ENCODE peak calls at places on chromosome 17, in eight cellular contexts. G, J, Y, N, B, S, H and U are unnamed samples.

GRCh38 chr17:33291248-33292183 is 1.6 kb downstream of the ASIC2 start:
- DNase-seq in G (no peak), J (no peak), Y (no peak), N (peak), B (peak), S (peak), H (no peak), U (no peak)

GRCh38 chr17:80294210-80294609 is 33.6 kb downstream of the RNF213 start:
- DNase-seq in G (no peak), J (no peak), Y (no peak), N (peak), B (no peak), S (no peak), H (no peak), U (no peak)

GRCh38 chr17:67575325-67575724 is 142.4 kb upstream of the NOL11 start:
- DNase-seq in G (no peak), J (no peak), Y (no peak), N (no peak), B (no peak), S (no peak), H (peak), U (no peak)

GRCh38 chr17:17204041-17204591 is 2.0 kb downstream of the PLD6 start:
- DNase-seq in G (no peak), J (no peak), Y (no peak), N (no peak), B (no peak), S (no peak), H (no peak), U (no peak)

GRCh38 chr17:9557846-9558245 is 17.8 kb downstream of the STX8 start:
- DNase-seq in G (no peak), J (no peak), Y (no peak), N (no peak), B (no peak), S (no peak), H (no peak), U (no peak)

GRCh38 chr17:82911822-82912221 is 72.0 kb upstream of the ZNF750 start:
- DNase-seq in G (no peak), J (no peak), Y (no peak), N (no peak), B (no peak), S (no peak), H (no peak), U (no peak)

GRCh38 chr17:34852614-34853013 is 108.6 kb downstream of the CCT6B start:
- DNase-seq in G (no peak), J (no peak), Y (no peak), N (no peak), B (no peak), S (peak), H (no peak), U (no peak)

GRCh38 chr17:42623732-42624596 is 14.5 kb downstream of the TUBG1 start:
- DNase-seq in G (no peak), J (no peak), Y (no peak), N (no peak), B (peak), S (peak), H (no peak), U (no peak)

GRCh38 chr17:28317965-28318758 is 838 bp upstream of the TMEM97 start:
- DNase-seq in G (no peak), J (no peak), Y (no peak), N (peak), B (peak), S (no peak), H (no peak), U (no peak)

GRCh38 chr17:50047488-50048126 is 8.3 kb upstream of the ITGA3 start:
- DNase-seq in G (no peak), J (no peak), Y (peak), N (no peak), B (no peak), S (peak), H (no peak), U (no peak)

GRCh38 chr17:50685691-50686493 is 21.8 kb downstream of the ANKRD40 start:
- DNase-seq in G (no peak), J (no peak), Y (no peak), N (no peak), B (no peak), S (no peak), H (no peak), U (no peak)

GRCh38 chr17:17467720-17468119 is 9.1 kb upstream of the MED9 start:
- DNase-seq in G (no peak), J (no peak), Y (no peak), N (no peak), B (no peak), S (peak), H (no peak), U (no peak)

GRCh38 chr17:57517519-57518342 is 227.4 kb downstream of the CCDC182 start:
- DNase-seq in G (no peak), J (no peak), Y (no peak), N (peak), B (no peak), S (peak), H (no peak), U (no peak)

GRCh38 chr17:31523862-31524730 is 132.6 kb downstream of the RAB11FIP4 start:
- DNase-seq in G (no peak), J (no peak), Y (no peak), N (no peak), B (no peak), S (no peak), H (no peak), U (no peak)

GRCh38 chr17:32610027-32610650 is 123.3 kb downstream of the CDK5R1 start:
- DNase-seq in G (no peak), J (no peak), Y (no peak), N (no peak), B (no peak), S (no peak), H (no peak), U (no peak)

GRCh38 chr17:72176902-72177660 is 56.3 kb downstream of the SOX9 start:
- DNase-seq in G (no peak), J (no peak), Y (peak), N (no peak), B (no peak), S (no peak), H (no peak), U (no peak)

GRCh38 chr17:37608369-37609169 is 649 bp downstream of the SYNRG start:
- DNase-seq in G (no peak), J (no peak), Y (peak), N (peak), B (peak), S (peak), H (no peak), U (no peak)

GRCh38 chr17:46154151-46154816 is 38.9 kb downstream of the KANSL1 start:
- DNase-seq in G (peak), J (no peak), Y (peak), N (no peak), B (peak), S (no peak), H (no peak), U (peak)

GRCh38 chr17:76405967-76406647 is 21.7 kb downstream of the SPHK1 start:
- DNase-seq in G (no peak), J (no peak), Y (no peak), N (no peak), B (no peak), S (no peak), H (no peak), U (no peak)

GRCh38 chr17:81299846-81300585 is 4.9 kb upstream of the SLC38A10 start:
- DNase-seq in G (no peak), J (no peak), Y (no peak), N (no peak), B (no peak), S (no peak), H (no peak), U (no peak)

GRCh38 chr17:30222741-30223175 is 12.7 kb downstream of the SLC6A4 start:
- DNase-seq in G (no peak), J (no peak), Y (no peak), N (no peak), B (no peak), S (no peak), H (no peak), U (no peak)

GRCh38 chr17:48728232-48729231 is at the start of gene HOXB13:
- DNase-seq in G (peak), J (no peak), Y (peak), N (peak), B (peak), S (peak), H (no peak), U (no peak)

GRCh38 chr17:5883775-5884665 is 186.2 kb upstream of the WSCD1 start:
- DNase-seq in G (no peak), J (peak), Y (no peak), N (peak), B (no peak), S (no peak), H (no peak), U (no peak)

GRCh38 chr17:28033972-28034714 is 8.3 kb upstream of the NLK start:
- DNase-seq in G (no peak), J (no peak), Y (peak), N (no peak), B (no peak), S (peak), H (no peak), U (no peak)

DNA sequence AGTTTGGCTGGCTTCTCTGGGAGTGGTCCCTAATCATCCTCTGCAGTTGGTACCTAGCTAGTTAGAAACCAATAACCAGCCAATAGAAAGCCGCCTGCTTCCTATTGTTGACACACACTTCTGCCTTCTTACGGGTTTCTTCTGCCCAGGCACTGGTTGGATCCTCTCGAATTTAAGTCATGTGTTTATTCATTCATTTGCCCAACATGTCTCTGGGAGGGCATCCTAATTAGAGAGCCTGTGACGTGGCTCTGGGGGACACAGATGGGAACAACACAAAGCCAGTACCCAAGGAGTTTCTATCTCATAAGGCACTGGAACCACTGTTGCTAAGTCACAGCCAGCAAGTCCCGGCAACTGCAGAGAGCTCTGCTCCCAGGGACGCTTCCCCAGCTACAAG is 300.7 kb upstream of the TNRC6C start:
- DNase-seq in G (no peak), J (no peak), Y (no peak), N (no peak), B (no peak), S (no peak), H (no peak), U (no peak)
- H3K27ac ChIP-seq in G (no peak), J (no peak), Y (no peak), N (no peak), B (no peak), S (no peak), H (no peak), U (no peak)

DNA sequence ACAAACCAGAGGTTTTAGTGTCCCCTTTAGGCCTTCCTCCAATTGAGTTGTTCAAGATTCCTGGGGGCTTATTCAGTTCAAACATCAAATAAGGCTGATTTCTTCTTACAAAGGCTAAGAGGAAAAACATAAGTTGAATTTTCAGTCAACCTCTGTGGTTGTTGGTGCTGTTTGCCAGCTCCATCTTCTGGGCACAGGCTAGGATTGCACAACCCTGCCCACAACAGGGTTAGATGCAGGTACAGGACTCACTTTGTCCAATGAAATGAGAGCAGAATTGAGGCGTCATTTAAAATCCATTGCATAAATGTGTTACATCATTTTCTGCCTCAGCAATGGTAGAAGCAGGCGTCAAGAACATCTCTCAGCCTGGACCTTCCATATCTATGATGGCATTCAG is 173.3 kb downstream of the PMP22 start:
- DNase-seq in G (no peak), J (no peak), Y (no peak), N (no peak), B (no peak), S (peak), H (no peak), U (no peak)
- H3K27ac ChIP-seq in G (no peak), J (no peak), Y (no peak), N (no peak), B (no peak), S (no peak), H (no peak), U (no peak)

GRCh38 chr17:39792523-39793221 is 54.9 kb downstream of the GRB7 start:
- DNase-seq in G (no peak), J (no peak), Y (no peak), N (no peak), B (peak), S (no peak), H (no peak), U (no peak)
- H3K27ac ChIP-seq in G (peak), J (no peak), Y (no peak), N (no peak), B (peak), S (no peak), H (peak), U (no peak)

GRCh38 chr17:40522250-40522960 is 21.0 kb upstream of the TNS4 start:
- DNase-seq in G (no peak), J (no peak), Y (no peak), N (peak), B (no peak), S (no peak), H (no peak), U (no peak)

GRCh38 chr17:40518401-40519088 is 17.1 kb upstream of the TNS4 start:
- DNase-seq in G (no peak), J (no peak), Y (no peak), N (peak), B (no peak), S (peak), H (no peak), U (no peak)

GRCh38 chr17:40519089-40519775 is 17.8 kb upstream of the TNS4 start:
- DNase-seq in G (no peak), J (no peak), Y (no peak), N (peak), B (no peak), S (no peak), H (no peak), U (no peak)

GRCh38 chr17:40522961-40523310 is 21.5 kb upstream of the TNS4 start:
- DNase-seq in G (no peak), J (no peak), Y (no peak), N (peak), B (no peak), S (no peak), H (no peak), U (no peak)

DNA sequence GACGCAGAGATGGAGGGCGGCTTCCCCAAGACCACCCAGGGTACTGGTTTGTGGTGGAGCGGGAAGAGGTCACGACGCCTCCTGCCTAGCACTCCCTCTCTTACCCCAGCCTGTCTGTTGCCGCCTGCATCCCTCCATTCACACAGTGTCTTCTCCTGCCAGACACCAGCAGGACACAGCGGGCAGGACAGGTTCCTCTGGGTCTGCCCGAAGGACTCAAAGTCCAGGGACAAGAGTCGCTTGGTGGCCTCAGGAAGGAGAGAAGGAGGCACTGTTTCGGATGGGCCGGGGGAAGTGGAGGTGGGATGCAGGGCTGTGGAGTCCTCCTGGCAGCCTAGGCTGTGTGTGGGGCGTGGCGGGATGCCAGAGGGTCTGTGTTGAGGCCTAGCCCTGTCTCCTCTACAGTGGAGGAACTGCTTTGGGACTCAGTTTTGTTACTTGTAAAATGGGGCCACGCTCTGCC is 19.6 kb upstream of the TNS4 start:
- DNase-seq in G (no peak), J (no peak), Y (no peak), N (peak), B (no peak), S (no peak), H (no peak), U (no peak)
- H3K27ac ChIP-seq in G (no peak), J (no peak), Y (peak), N (peak), B (no peak), S (peak), H (no peak), U (no peak)

DNA sequence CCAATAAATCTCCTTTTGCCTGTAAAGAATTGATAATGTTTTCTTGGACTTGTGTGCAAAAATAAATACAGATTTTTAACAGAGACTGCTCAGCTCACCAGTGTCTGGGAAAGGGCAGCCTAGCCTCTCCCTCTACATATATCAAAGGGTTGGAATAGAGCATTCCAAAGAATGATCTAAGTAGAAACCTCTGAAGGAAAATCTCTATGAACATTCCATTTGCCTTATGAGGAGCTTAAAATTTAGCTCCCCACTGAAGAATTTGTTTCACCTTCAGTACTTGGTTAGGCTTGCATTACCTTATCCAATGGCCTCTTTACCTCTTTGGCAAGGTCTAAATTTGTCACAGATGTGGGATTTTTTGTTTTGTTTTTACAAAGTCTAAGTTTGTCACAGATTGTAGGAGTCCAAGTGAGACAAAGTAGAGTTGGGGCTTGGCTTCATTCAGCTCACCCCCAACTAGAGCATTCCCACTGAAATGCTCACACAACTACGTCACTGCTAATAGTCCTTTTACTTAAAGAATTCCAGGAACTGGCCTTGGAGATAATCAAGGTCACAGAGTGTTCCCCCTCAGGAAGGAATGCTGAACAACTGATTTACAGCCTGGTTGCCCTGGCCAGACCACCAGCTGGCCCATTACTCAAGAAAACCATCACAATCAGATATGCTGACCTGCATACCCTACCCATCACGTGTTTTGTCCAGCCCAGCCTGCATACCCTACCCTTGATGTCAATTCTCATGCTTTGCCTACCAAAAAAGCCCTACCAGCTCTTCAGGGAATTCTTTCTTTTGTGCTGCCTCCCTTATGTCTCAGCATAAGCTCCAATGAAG is 26.6 kb upstream of the PPM1D start:
- DNase-seq in G (no peak), J (no peak), Y (no peak), N (peak), B (no peak), S (no peak), H (no peak), U (no peak)
- H3K27ac ChIP-seq in G (no peak), J (no peak), Y (peak), N (peak), B (no peak), S (no peak), H (no peak), U (no peak)

GRCh38 chr17:66307257-66307656 is 4.8 kb downstream of the PRKCA start:
- DNase-seq in G (no peak), J (no peak), Y (no peak), N (no peak), B (no peak), S (no peak), H (no peak), U (no peak)

GRCh38 chr17:66304304-66305174 is 2.1 kb downstream of the PRKCA start:
- DNase-seq in G (peak), J (no peak), Y (no peak), N (no peak), B (peak), S (peak), H (no peak), U (no peak)

GRCh38 chr17:66308856-66309255 is 6.4 kb downstream of the PRKCA start:
- DNase-seq in G (no peak), J (no peak), Y (no peak), N (no peak), B (no peak), S (no peak), H (no peak), U (no peak)

GRCh38 chr17:66309793-66310192 is 7.4 kb downstream of the PRKCA start:
- DNase-seq in G (no peak), J (no peak), Y (no peak), N (no peak), B (peak), S (no peak), H (no peak), U (no peak)

DNA sequence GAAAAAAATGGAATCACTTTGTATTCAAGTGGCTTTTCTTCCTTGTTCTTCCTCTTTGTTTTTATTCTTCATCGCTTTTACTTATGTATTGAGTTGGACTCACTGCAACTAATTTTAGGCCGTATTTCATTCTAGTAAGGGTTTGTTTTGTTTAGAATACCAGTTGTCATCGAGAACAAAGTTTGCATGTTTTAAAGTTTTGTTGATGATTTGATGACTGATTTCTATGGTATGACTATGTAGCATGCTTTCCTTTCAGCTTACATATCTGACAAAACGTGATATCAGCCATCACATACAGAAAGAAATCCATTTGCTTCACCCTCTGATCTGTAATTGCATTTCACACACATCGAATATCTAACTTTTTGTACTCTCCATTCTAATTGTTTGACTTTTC is 4.0 kb downstream of the PRKCA start:
- DNase-seq in G (no peak), J (no peak), Y (no peak), N (peak), B (peak), S (no peak), H (no peak), U (no peak)
- H3K27ac ChIP-seq in G (no peak), J (peak), Y (peak), N (no peak), B (no peak), S (peak), H (no peak), U (no peak)